ENCODE peak calls at places on chromosomes 2 and 18, in ten cellular contexts. X, U, C, H, L, Y, E, N, P and Z are unnamed samples.

GRCh38 chr2:45264227-45265225 is 255.3 kb upstream of the SIX2 start:
- DNase-seq in X (no peak), U (no peak), C (no peak), H (no peak), L (no peak), Y (peak; percentile 73), E (no peak), N (no peak), P (peak; percentile 27), Z (no peak)

GRCh38 chr18:3451989-3452749 is 2.2 kb downstream of the TGIF1 start:
- DNase-seq in X (peak; percentile 42), U (peak; percentile 71), C (peak; percentile 52), H (no peak), L (no peak), Y (peak; percentile 48), E (peak; percentile 86), N (no peak), P (peak; percentile 50), Z (peak; percentile 81)

GRCh38 chr2:8754056-8754790 is 72.4 kb downstream of the ID2 start:
- DNase-seq in X (no peak), U (no peak), C (no peak), H (no peak), L (no peak), Y (peak; percentile 11), E (no peak), N (peak; percentile 16), P (no peak), Z (no peak)

GRCh38 chr2:52404046-52404445 is 1363.6 kb upstream of the CHAC2 start:
- DNase-seq in X (no peak), U (no peak), C (no peak), H (no peak), L (no peak), Y (no peak), E (no peak), N (no peak), P (no peak), Z (no peak)

GRCh38 chr2:104546537-104546936 is 307.4 kb upstream of the POU3F3 start:
- DNase-seq in X (no peak), U (no peak), C (no peak), H (no peak), L (no peak), Y (no peak), E (no peak), N (no peak), P (no peak), Z (no peak)

GRCh38 chr2:8627019-8627691 is 54.7 kb upstream of the ID2 start:
- DNase-seq in X (no peak), U (peak; percentile 70), C (no peak), H (no peak), L (no peak), Y (no peak), E (peak; percentile 70), N (no peak), P (no peak), Z (peak; percentile 45)

GRCh38 chr18:39571511-39571910 is 2005.9 kb upstream of the CELF4 start:
- DNase-seq in X (no peak), U (peak; percentile 41), C (peak; percentile 18), H (no peak), L (no peak), Y (peak; percentile 6), E (no peak), N (no peak), P (no peak), Z (no peak)

GRCh38 chr2:45930396-45930792 is 278.9 kb downstream of the PRKCE start:
- DNase-seq in X (no peak), U (peak; percentile 60), C (no peak), H (no peak), L (no peak), Y (no peak), E (no peak), N (no peak), P (no peak), Z (peak; percentile 16)

GRCh38 chr2:46802665-46803550 is 112.7 kb downstream of the MCFD2 start:
- DNase-seq in X (no peak), U (no peak), C (no peak), H (no peak), L (no peak), Y (no peak), E (no peak), N (no peak), P (no peak), Z (no peak)

GRCh38 chr2:237968048-237968862 is 1.4 kb downstream of the UBE2F start:
- DNase-seq in X (peak; percentile 26), U (peak; percentile 50), C (peak; percentile 32), H (no peak), L (no peak), Y (peak; percentile 38), E (no peak), N (no peak), P (no peak), Z (no peak)

GRCh38 chr2:235746257-235746934 is 252.6 kb downstream of the AGAP1 start:
- DNase-seq in X (peak; percentile 48), U (peak; percentile 91), C (peak; percentile 66), H (peak; percentile 62), L (no peak), Y (peak; percentile 78), E (no peak), N (peak; percentile 70), P (no peak), Z (no peak)

GRCh38 chr2:235747001-235747867 is 253.4 kb downstream of the AGAP1 start:
- DNase-seq in X (no peak), U (no peak), C (no peak), H (no peak), L (no peak), Y (no peak), E (no peak), N (no peak), P (no peak), Z (no peak)

GRCh38 chr2:235747868-235748144 is 254.0 kb downstream of the AGAP1 start:
- DNase-seq in X (no peak), U (no peak), C (no peak), H (no peak), L (no peak), Y (no peak), E (no peak), N (peak; percentile 56), P (no peak), Z (no peak)

GRCh38 chr2:235752875-235753274 is 259.0 kb downstream of the AGAP1 start:
- DNase-seq in X (no peak), U (no peak), C (no peak), H (no peak), L (no peak), Y (no peak), E (no peak), N (no peak), P (no peak), Z (no peak)

DNA sequence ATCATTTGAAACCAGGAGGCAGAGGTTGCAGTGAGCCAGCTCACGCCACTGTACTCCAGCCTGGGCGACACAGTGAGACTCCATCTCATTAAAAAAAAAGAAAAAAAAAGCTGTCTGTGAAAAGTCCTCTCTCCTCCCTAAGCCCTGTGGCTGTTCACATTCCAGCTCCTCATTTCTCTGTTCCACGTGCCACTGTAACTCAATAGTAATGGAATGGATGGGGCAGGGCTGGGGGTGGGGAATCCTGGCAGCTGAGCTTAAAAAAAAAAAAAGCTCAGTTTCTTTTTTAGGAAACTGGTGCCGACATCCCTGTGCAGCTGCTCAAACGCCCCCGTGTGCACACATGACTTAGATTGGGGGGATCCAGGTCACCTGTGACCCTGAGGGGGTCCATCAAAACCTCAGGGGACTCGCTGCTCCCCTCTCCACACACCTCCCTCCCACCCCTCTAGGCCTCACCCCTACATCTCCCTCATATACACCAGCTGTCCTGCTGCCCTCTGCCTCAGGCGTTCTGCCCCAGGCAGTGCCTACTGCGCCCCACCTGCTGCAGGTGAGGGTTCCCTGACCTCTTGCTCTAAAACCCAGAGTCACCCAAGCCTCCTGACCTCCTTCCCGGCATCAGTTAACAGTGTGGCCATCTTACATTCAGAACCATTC is 255.4 kb downstream of the AGAP1 start:
- DNase-seq in X (no peak), U (peak; percentile 35), C (no peak), H (no peak), L (no peak), Y (peak; percentile 22), E (no peak), N (no peak), P (no peak), Z (no peak)
- H3K27ac ChIP-seq in X (peak overlapping the region; percentile 30), U (peak overlapping the region; percentile 23), C (no peak overlapping the region), H (no peak overlapping the region), L (no peak overlapping the region), Y (no peak overlapping the region), E (no peak overlapping the region), N (no peak overlapping the region), P (no peak overlapping the region), Z (no peak overlapping the region)

GRCh38 chr18:68919900-68920299 is 122.0 kb downstream of the CCDC102B start:
- DNase-seq in X (no peak), U (no peak), C (no peak), H (no peak), L (no peak), Y (no peak), E (no peak), N (no peak), P (no peak), Z (no peak)

GRCh38 chr18:68928762-68929675 is 131.1 kb downstream of the CCDC102B start:
- DNase-seq in X (no peak), U (no peak), C (no peak), H (no peak), L (no peak), Y (no peak), E (no peak), N (no peak), P (no peak), Z (no peak)

GRCh38 chr18:68922392-68922791 is 124.5 kb downstream of the CCDC102B start:
- DNase-seq in X (no peak), U (no peak), C (no peak), H (no peak), L (no peak), Y (no peak), E (no peak), N (no peak), P (no peak), Z (no peak)

GRCh38 chr18:68925268-68925667 is 127.4 kb downstream of the CCDC102B start:
- DNase-seq in X (no peak), U (peak; percentile 22), C (no peak), H (no peak), L (no peak), Y (no peak), E (no peak), N (no peak), P (no peak), Z (no peak)
- TF ChIP-seq CTCF in X (no peak), U (peak; percentile 49), C (no peak), H (peak; percentile 40), L (no peak), Y (peak; percentile 55), E (peak; percentile 49), N (peak; percentile 7), P (peak; percentile 73), Z (no peak)

GRCh38 chr2:60553496-60553991 is at the start of gene BCL11A:
- DNase-seq in X (no peak), U (peak; percentile 89), C (peak; percentile 79), H (peak; percentile 57), L (no peak), Y (peak; percentile 91), E (peak; percentile 79), N (no peak), P (peak; percentile 66), Z (no peak)
- H3K27ac ChIP-seq in X (no peak within 1 kb of the TSS), U (peak within 1 kb of the TSS; percentile 91), C (peak within 1 kb of the TSS; percentile 78), H (no peak within 1 kb of the TSS), L (no peak within 1 kb of the TSS), Y (peak within 1 kb of the TSS; percentile 81), E (no peak within 1 kb of the TSS), N (peak within 1 kb of the TSS; percentile 86), P (peak within 1 kb of the TSS; percentile 43), Z (no peak within 1 kb of the TSS)

DNA sequence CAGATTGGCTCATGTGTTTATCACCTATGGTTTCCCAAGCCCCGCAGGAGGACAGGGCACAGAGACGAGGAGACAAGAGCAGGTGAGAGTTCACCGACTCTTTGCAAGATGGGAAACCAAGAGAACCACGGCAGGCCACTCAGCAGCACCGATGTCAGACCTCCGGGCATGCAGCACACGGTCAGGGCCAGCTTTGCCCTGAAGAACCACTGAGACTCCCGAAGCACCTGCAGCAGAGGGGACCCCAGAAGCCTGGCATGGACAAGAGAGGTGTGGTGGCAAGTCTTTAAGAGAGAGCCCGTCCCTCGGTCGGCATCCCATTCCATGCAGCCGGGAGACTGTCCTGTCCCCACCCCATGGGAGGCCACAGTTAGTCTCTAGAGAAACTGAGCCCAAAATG is 36.6 kb upstream of the TAF1B start:
- DNase-seq in X (no peak), U (no peak), C (no peak), H (no peak), L (no peak), Y (no peak), E (no peak), N (no peak), P (no peak), Z (no peak)
- TF ChIP-seq CTCF in X (no peak), U (no peak), C (no peak), H (no peak), L (no peak), Y (no peak), E (no peak), N (no peak), P (no peak), Z (no peak)